ENCODE peak calls at places on chromosomes 16 and 17, in five cellular contexts. E is lung, V is BJ, Y is HL-60, A is brain microvascular endothelial cell. O is an unnamed sample. For H3K27me3, the result is how much of the 10 kb centered on the place peaks cover.

GRCh38 chr16:5033256-5034166 is at the start of gene NAGPA:
- DNase-seq in V (peak), Y (peak), E (peak), A (peak), O (peak)

GRCh38 chr16:60564588-60564987 is 1471.7 kb downstream of the CDH8 start:
- DNase-seq in Y (no peak), V (no peak), E (no peak), A (no peak), O (no peak)

GRCh38 chr16:63230383-63230782 is 1194.1 kb upstream of the CDH8 start:
- DNase-seq in V (no peak), Y (no peak), E (no peak), A (no peak), O (no peak)

GRCh38 chr17:48047113-48047740 is 932 bp upstream of the NFE2L1 start:
- DNase-seq in Y (no peak), E (no peak), A (no peak), V (no peak), O (no peak)

GRCh38 chr17:50668838-50669581 is 34.3 kb downstream of the ABCC3 start:
- DNase-seq in A (no peak), V (no peak), Y (no peak), E (no peak), O (no peak)

GRCh38 chr16:87842209-87842869 is 27.0 kb downstream of the SLC7A5 start:
- DNase-seq in E (no peak), V (no peak), Y (no peak), A (no peak), O (no peak)

GRCh38 chr17:38671939-38672720 is 2.6 kb downstream of the EPOP start:
- DNase-seq in V (no peak), E (no peak), Y (no peak), A (no peak), O (no peak)

GRCh38 chr17:28901866-28902818 is 737 bp downstream of the DHRS13 start:
- DNase-seq in A (no peak), V (no peak), Y (peak), E (peak), O (peak)

GRCh38 chr17:17750881-17751280 is 69.6 kb downstream of the RAI1 start:
- DNase-seq in Y (peak), A (no peak), E (no peak), V (no peak), O (no peak)

GRCh38 chr17:50094243-50094752 is 853 bp upstream of the PDK2 start:
- DNase-seq in V (no peak), Y (peak), A (peak), E (peak), O (peak)

GRCh38 chr16:76488065-76488417 is 210.8 kb downstream of the CNTNAP4 start:
- DNase-seq in E (no peak), A (no peak), V (no peak), Y (no peak), O (no peak)

GRCh38 chr17:62017912-62018311 is 47.2 kb downstream of the MED13 start:
- DNase-seq in E (no peak), Y (no peak), A (no peak), V (no peak), O (no peak)

GRCh38 chr17:12231027-12231682 is 210.5 kb downstream of the MAP2K4 start:
- DNase-seq in V (no peak), A (peak), Y (no peak), E (no peak), O (peak)

GRCh38 chr16:4788489-4788889 is 344 bp upstream of the SEPTIN12 start:
- DNase-seq in Y (no peak), A (no peak), V (no peak), E (no peak), O (no peak)

GRCh38 chr16:88857728-88858339 is 907 bp downstream of the TRAPPC2L start:
- DNase-seq in A (peak), V (peak), Y (peak), E (peak), O (peak)

GRCh38 chr16:89737341-89738071 is 16.2 kb downstream of the ZNF276 start:
- DNase-seq in Y (no peak), V (no peak), E (no peak), A (no peak), O (no peak)

GRCh38 chr16:85781685-85782370 is 17.5 kb downstream of the EMC8 start:
- DNase-seq in E (no peak), V (no peak), Y (peak), A (no peak), O (peak)

GRCh38 chr16:56450275-56450889 is 750 bp downstream of the NUDT21 start:
- DNase-seq in Y (peak), E (no peak), V (no peak), A (no peak), O (no peak)

GRCh38 chr16:16830401-16830800 is 451.5 kb downstream of the NPIPA7 start:
- DNase-seq in E (no peak), V (no peak), A (no peak), Y (no peak), O (no peak)

GRCh38 chr17:65557349-65558310 is 3.8 kb downstream of the AXIN2 start:
- DNase-seq in E (peak), Y (no peak), V (no peak), A (no peak), O (no peak)

GRCh38 chr16:88758944-88759244 is 26.1 kb downstream of the PIEZO1 start:
- DNase-seq in Y (no peak), E (no peak), V (no peak), A (no peak), O (no peak)

GRCh38 chr17:19714542-19715411 is 1.6 kb downstream of the SLC47A2 start:
- DNase-seq in A (no peak), Y (no peak), E (no peak), V (no peak), O (no peak)

GRCh38 chr17:550041-550398 is 164.6 kb downstream of the VPS53 start:
- DNase-seq in E (no peak), V (no peak), A (no peak), Y (no peak), O (no peak)

GRCh38 chr16:51708861-51709260 is 557.8 kb upstream of the SALL1 start:
- DNase-seq in V (no peak), E (no peak), Y (no peak), A (no peak), O (no peak)

GRCh38 chr17:9467518-9467917 is 108.1 kb downstream of the STX8 start:
- DNase-seq in E (no peak), Y (no peak), V (no peak), A (no peak), O (no peak)

GRCh38 chr17:74729866-74730265 is 7.2 kb upstream of the RAB37 start:
- DNase-seq in A (no peak), V (no peak), Y (no peak), E (no peak), O (no peak)

GRCh38 chr16:28264656-28265055 is 27.7 kb upstream of the SBK1 start:
- DNase-seq in E (peak), Y (peak), V (no peak), A (no peak), O (no peak)

GRCh38 chr17:20996724-20997615 is 45.8 kb downstream of the USP22 start:
- DNase-seq in Y (no peak), A (no peak), E (no peak), V (no peak), O (no peak)

GRCh38 chr17:7228920-7229319 is 5.4 kb downstream of the DVL2 start:
- DNase-seq in A (no peak), V (no peak), Y (no peak), E (no peak), O (no peak)

DNA sequence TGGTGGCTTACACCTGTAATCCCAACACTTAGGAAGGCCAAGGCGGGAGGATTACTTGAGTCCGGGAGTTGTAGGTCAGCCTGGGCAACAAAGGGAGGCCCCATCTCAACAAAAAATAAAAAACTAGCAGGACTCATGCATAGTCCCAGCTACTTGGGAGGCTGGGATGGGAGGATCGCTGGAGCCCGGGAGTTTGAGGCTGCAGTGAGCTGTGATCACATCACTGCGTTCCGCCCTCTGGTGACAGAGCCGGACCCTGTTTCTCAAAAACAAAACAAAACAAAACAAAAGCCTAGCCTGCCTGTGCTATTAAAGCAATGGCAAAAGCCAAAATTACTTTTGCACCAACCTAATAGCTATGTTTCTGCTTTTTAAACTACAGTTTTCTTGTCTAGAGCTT is 1.5 kb downstream of the FCSK start:
- DNase-seq in E (no peak), V (no peak), A (no peak), Y (no peak), O (no peak)
- TF ChIP-seq CTCF in E (no peak), V (no peak), A (no peak), Y (no peak), O (no peak)

GRCh38 chr17:79865351-79866210 is 26.3 kb upstream of the CBX4 start:
- DNase-seq in A (no peak), V (no peak), Y (no peak), E (no peak), O (no peak)
- H3K27me3 ChIP-seq in A (under half), V (under half), Y (under half), E (under half), O (under half)

GRCh38 chr16:52725043-52725442 is 178.1 kb upstream of the TOX3 start:
- DNase-seq in E (no peak), A (no peak), Y (no peak), V (no peak), O (no peak)
- TF ChIP-seq CTCF in E (no peak), A (no peak), Y (no peak), V (no peak), O (no peak)

DNA sequence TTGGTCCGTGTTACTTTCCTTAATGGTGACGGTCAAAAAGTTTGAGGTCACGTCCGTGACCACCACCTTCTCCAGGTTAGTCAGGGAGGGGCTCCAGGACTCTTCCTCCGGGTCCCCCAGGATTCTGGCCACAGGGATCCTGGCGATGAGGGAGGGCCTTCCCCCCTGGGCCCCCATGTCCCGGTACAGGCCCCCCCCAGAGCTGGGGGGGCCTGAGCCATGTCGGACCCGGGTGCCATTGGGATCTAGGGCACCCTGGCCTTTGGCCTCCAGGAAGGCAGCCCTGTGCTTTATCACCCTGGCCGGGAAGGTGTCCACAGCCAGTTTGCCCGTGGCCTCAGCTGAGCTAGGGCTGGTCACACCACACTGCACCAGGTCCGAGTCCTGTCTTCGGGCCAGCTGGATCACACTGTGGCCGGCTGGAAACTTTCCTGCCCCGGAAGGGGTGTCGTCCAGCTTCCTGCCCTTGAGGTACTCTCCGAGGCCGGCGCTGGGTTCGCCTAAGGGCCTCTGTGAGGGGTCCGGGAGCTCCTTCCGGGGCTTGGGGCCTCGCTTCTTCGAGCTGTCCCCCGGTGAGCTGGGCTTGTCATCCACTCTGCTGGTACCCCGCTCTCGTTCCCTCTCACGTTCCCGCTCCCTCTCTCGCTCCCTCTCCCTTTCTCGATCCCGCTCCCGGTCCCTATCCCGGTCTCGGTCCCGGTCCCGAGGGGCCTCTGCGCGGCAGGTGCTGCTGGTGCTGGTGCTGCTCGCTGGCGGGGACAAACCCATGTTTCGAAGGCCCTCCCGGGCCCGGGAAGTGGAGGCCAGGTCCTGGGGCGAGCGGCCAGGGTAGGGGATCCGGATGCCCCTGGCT is 2.0 kb downstream of the CBX8 start:
- DNase-seq in Y (no peak), V (no peak), E (no peak), A (no peak), O (no peak)
- H3K27me3 ChIP-seq in Y (half or more), V (under half), E (under half), A (under half), O (under half)

DNA sequence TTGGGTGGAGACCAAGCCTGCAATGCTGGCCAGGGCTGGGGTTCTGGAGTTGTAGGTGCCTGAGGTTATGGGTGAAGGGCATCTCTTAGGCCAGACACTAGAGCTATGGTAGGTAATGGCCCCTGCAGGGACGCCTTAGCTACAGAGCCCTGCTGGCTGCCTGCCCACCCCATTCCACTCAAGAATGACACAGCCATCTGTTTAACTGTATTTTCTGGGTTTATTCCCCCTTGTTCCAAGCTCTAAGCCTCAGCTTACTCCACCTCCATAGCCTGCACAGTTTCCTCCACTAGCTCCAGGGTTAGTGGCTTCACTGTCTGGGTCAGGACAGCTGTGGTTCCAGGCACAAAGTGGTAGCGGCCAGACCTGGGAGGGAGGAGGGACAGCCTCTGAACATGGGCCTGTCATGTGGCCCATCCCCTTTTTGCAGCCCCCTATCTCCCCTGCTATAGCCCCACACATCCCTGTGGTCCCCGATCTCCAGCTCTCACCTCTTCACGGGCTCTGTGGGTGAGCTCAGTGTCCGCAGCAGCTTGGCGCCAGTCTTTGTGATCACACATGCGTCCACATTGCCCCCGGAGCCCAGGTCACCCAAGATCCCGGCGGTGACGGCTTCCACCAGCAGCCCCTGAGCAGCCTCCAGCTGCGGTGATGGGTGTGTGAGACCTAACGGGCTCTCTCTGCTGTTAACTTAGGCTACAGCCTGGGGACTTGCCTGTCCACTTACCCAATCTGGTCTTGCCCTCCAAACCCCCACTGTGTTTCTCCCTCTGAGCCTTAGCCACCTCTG is 2.1 kb downstream of the PSMB10 start:
- DNase-seq in A (no peak), Y (no peak), V (no peak), E (no peak), O (no peak)
- TF ChIP-seq CTCF in A (no peak), Y (no peak), V (no peak), E (no peak), O (no peak)

DNA sequence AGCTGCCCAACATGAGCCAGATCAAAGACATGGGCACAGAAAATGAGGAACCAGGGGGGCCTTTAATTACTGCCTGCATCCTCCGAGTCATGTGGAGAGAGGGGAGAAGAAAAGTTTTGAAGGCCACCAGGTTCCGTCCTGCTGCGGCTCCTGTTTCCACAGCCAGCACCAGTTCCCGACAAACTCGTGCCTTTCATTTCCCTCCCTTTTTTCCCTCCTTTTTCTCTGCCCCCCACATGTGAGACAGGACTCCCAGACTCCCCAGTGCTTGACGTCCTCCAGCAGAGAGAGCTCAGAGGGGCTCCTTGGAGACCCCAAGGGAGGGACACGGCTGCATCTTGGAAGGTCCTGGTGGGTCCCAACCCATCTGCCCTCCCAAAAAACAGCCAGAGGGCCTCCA is 168.3 kb downstream of the ZNF423 start:
- DNase-seq in V (no peak), E (no peak), A (no peak), Y (no peak), O (no peak)
- H3K27me3 ChIP-seq in V (under half), E (under half), A (under half), Y (under half), O (under half)